ENCODE peak calls at places on chromosome 2, in nine cellular contexts. T is CD4-positive, alpha-beta T cell; B is IMR-90; R is suprapubic skin; U is transverse colon; Q is left lung; Y is lower lobe of right lung; N is psoas muscle; L is H9. K is an unnamed sample. For H3K9me3, the result is how much of the 10 kb centered on the place peaks cover.

GRCh38 chr2:217849154-217849553 is 153.6 kb downstream of the TNS1 start:
- DNase-seq in L (no peak), Y (no peak), N (no peak), R (no peak), B (no peak), Q (no peak), U (no peak), T (no peak), K (no peak)

GRCh38 chr2:162258686-162259085 is 15.4 kb upstream of the FAP start:
- DNase-seq in L (no peak), Q (no peak), U (no peak), R (no peak), Y (no peak), N (no peak), B (peak), T (no peak), K (no peak)

GRCh38 chr2:66364495-66364992 is 70.4 kb upstream of the MEIS1 start:
- DNase-seq in N (no peak), L (no peak), T (no peak), B (peak), U (no peak), Q (no peak), R (no peak), Y (no peak), K (peak)

GRCh38 chr2:12719400-12720104 is 2.8 kb downstream of the TRIB2 start:
- DNase-seq in T (no peak), B (peak), L (no peak), R (no peak), N (no peak), Q (no peak), U (no peak), Y (no peak), K (peak)

GRCh38 chr2:207782238-207783030 is 12.7 kb upstream of the FZD5 start:
- DNase-seq in Q (no peak), B (no peak), U (peak), Y (no peak), R (no peak), N (no peak), T (no peak), L (no peak), K (no peak)

GRCh38 chr2:49972699-49973098 is 818.4 kb upstream of the FSHR start:
- DNase-seq in N (no peak), B (no peak), Y (no peak), R (no peak), Q (no peak), L (peak), T (no peak), U (no peak), K (no peak)

GRCh38 chr2:137096693-137097092 is 331.3 kb downstream of the THSD7B start:
- DNase-seq in Y (no peak), Q (no peak), B (no peak), L (peak), R (no peak), N (no peak), T (no peak), U (no peak), K (no peak)

GRCh38 chr2:176492583-176492982 is 223.3 kb downstream of the MTX2 start:
- DNase-seq in T (no peak), L (no peak), B (no peak), N (no peak), R (no peak), Y (no peak), U (no peak), Q (no peak), K (no peak)

GRCh38 chr2:124046332-124046731 is 21.2 kb downstream of the CNTNAP5 start:
- DNase-seq in B (no peak), T (no peak), R (no peak), N (no peak), U (no peak), L (peak), Q (no peak), Y (no peak), K (no peak)

GRCh38 chr2:109481196-109481555 is 132.6 kb downstream of the SEPTIN10 start:
- DNase-seq in Y (peak), T (no peak), N (no peak), L (no peak), U (peak), Q (no peak), B (no peak), R (no peak), K (no peak)

GRCh38 chr2:10783421-10783820 is 29.2 kb downstream of the PDIA6 start:
- DNase-seq in T (no peak), Q (no peak), R (no peak), Y (no peak), B (no peak), N (no peak), U (no peak), L (no peak), K (no peak)

GRCh38 chr2:152452256-152452973 is 117.4 kb downstream of the FMNL2 start:
- DNase-seq in N (no peak), Q (no peak), B (no peak), R (no peak), L (peak), T (no peak), Y (no peak), U (no peak), K (no peak)

GRCh38 chr2:1841903-1842791 is 97.8 kb upstream of the PXDN start:
- DNase-seq in N (no peak), U (no peak), B (no peak), R (no peak), T (no peak), Y (no peak), Q (no peak), L (no peak), K (no peak)

GRCh38 chr2:240325654-240326031 is 109.8 kb upstream of the GPC1 start:
- DNase-seq in T (no peak), Q (peak), U (no peak), B (no peak), N (peak), L (no peak), R (peak), Y (no peak), K (peak)

GRCh38 chr2:122451040-122451439 is 695.6 kb downstream of the TSN start:
- DNase-seq in R (no peak), T (no peak), Q (no peak), N (no peak), L (peak), U (no peak), B (peak), Y (no peak), K (peak)

GRCh38 chr2:20447437-20448245 is 767 bp downstream of the RHOB start:
- DNase-seq in Q (peak), B (peak), R (peak), U (peak), Y (peak), L (peak), N (peak), T (no peak), K (peak)

GRCh38 chr2:207710814-207711740 is at the start of gene CCNYL1:
- DNase-seq in Q (peak), U (peak), N (peak), L (peak), Y (peak), T (peak), R (peak), B (peak), K (peak)

GRCh38 chr2:171407030-171407707 is 26.6 kb downstream of the METTL8 start:
- DNase-seq in T (no peak), B (no peak), N (no peak), U (no peak), L (no peak), R (no peak), Q (no peak), Y (no peak), K (no peak)

GRCh38 chr2:134758632-134759031 is 39.8 kb upstream of the TMEM163 start:
- DNase-seq in Q (no peak), Y (no peak), U (no peak), N (no peak), B (no peak), T (no peak), L (no peak), R (no peak), K (no peak)

GRCh38 chr2:121120411-121120810 is 164.6 kb downstream of the TFCP2L1 start:
- DNase-seq in T (no peak), Q (no peak), N (no peak), L (no peak), Y (no peak), R (no peak), U (no peak), B (no peak), K (no peak)

GRCh38 chr2:219592721-219593120 is 4.9 kb upstream of the STK11IP start:
- DNase-seq in B (no peak), Q (no peak), T (no peak), U (no peak), R (no peak), L (no peak), Y (no peak), N (no peak), K (no peak)

GRCh38 chr2:27583390-27583915 is 611 bp downstream of the ZNF512 start:
- DNase-seq in Y (no peak), N (no peak), T (no peak), Q (no peak), B (peak), R (no peak), U (no peak), L (no peak), K (no peak)
- H3K9me3 ChIP-seq in Y (under half), N (under half), T (under half), Q (under half), B (under half), R (under half), U (under half), L (under half), K (under half)

GRCh38 chr2:199972088-199972626 is 16.8 kb downstream of the MAIP1 start:
- DNase-seq in Q (no peak), U (no peak), T (no peak), N (no peak), L (no peak), Y (no peak), R (no peak), B (no peak), K (no peak)
- H3K27ac ChIP-seq in Q (no peak), U (no peak), T (no peak), N (no peak), L (no peak), Y (no peak), R (no peak), B (no peak), K (no peak)

GRCh38 chr2:69165079-69165478 is 152.1 kb downstream of the ANTXR1 start:
- DNase-seq in B (no peak), U (no peak), Y (no peak), T (no peak), R (no peak), L (no peak), N (no peak), Q (no peak), K (no peak)
- TF ChIP-seq CTCF in B (no peak), U (no peak), Y (no peak), T (no peak), R (no peak), L (no peak), N (no peak), Q (no peak), K (no peak)

DNA sequence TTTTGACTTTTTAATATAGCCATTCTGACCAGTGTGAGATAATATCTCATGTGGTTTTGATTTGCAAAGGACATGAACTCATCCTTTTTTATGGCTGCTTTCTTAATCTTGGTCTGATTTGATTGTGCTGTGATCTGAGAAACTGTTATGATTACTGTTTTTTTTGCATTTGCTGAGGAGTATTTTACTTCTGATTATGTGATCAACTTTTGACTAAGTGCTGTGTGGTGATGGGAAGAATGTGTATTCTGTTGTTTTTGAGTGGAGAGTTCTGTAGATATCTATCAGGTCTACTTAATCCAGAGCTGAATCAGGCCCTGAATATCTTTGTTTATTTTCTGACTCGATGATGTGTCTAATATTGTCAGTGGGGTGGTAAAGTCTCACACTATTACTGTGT is 16.8 kb downstream of the SP140L start:
- DNase-seq in L (no peak), R (no peak), B (peak), N (no peak), Q (no peak), Y (no peak), T (no peak), U (no peak), K (no peak)
- H3K9me3 ChIP-seq in L (under half), R (under half), B (under half), N (under half), Q (under half), Y (under half), T (under half), U (under half), K (under half)

DNA sequence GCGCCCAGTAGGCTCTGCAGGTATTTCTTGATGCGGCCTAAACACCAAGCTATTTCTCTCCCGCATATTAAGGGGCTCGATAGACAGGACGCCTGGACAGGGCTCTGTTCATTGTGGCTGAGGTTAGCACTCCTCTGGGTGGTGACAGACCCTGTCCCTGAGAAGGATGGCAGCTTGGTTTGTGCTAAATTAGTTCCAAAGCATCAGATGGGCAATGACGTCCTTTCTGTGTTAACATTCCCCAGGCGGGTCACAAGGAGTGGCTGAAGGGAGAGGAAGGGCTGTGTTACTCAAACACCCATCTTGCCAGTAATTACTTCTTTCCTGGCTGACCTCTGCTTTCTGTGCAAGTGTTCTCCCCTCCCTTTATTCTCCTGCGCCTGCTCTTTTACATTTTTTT is 75.0 kb downstream of the TMEM247 start:
- DNase-seq in B (no peak), R (no peak), L (no peak), U (no peak), Y (no peak), T (no peak), N (no peak), Q (no peak), K (peak)
- H3K27ac ChIP-seq in B (no peak), R (peak), L (no peak), U (peak), Y (no peak), T (no peak), N (peak), Q (no peak), K (peak)

K was measured in cardiac muscle cell.